ENCODE peak calls at places on chromosomes 1 and 21, in nine cellular contexts. D is heart right ventricle; V is CD4-positive, alpha-beta memory T cell; C is iPS DF 6.9; A is PC-9; Y is adrenal gland; L is HL-60; N is cardiac fibroblast; M is astrocyte of the spinal cord. P is an unnamed sample.
A peak's percentile ranks its signal among the peaks of the same experiment; 100 is the strongest.

GRCh38 chr1:167546935-167547334 is 6.6 kb downstream of the CREG1 start:
- DNase-seq in L (no peak), C (no peak), V (no peak), Y (no peak), N (no peak), A (no peak), M (no peak), D (no peak), P (no peak)

GRCh38 chr1:204478166-204478899 is 16.3 kb downstream of the PIK3C2B start:
- DNase-seq in D (no peak), Y (no peak), L (no peak), N (no peak), M (no peak), V (no peak), A (no peak), C (no peak), P (no peak)

GRCh38 chr21:32336711-32337110 is 38.1 kb downstream of the MRAP start:
- DNase-seq in D (no peak), C (no peak), N (peak; percentile 10), Y (no peak), L (no peak), A (no peak), V (no peak), M (peak; percentile 52), P (peak; percentile 87)

GRCh38 chr1:39938856-39939255 is 16.1 kb upstream of the MFSD2A start:
- DNase-seq in V (no peak), C (no peak), Y (no peak), D (no peak), A (no peak), M (no peak), L (no peak), N (no peak), P (no peak)

GRCh38 chr1:226784081-226785049 is 45.3 kb upstream of the ITPKB start:
- DNase-seq in L (no peak), D (no peak), Y (no peak), A (no peak), M (peak; percentile 18), N (peak; percentile 8), C (no peak), V (no peak), P (no peak)

GRCh38 chr1:234139966-234140365 is 233.3 kb upstream of the COA6 start:
- DNase-seq in D (no peak), Y (no peak), L (no peak), A (peak; percentile 45), C (no peak), N (peak; percentile 41), M (peak; percentile 82), V (no peak), P (no peak)

GRCh38 chr1:19859876-19860275 is 22.3 kb upstream of the OTUD3 start:
- DNase-seq in D (no peak), Y (no peak), V (no peak), N (no peak), C (no peak), A (no peak), L (no peak), M (no peak), P (no peak)

GRCh38 chr1:2805801-2806430 is 4.4 kb upstream of the TTC34 start:
- DNase-seq in A (no peak), L (no peak), N (no peak), M (no peak), C (no peak), Y (no peak), V (no peak), D (no peak), P (no peak)

GRCh38 chr1:1921901-1922753 is 3.0 kb upstream of the TMEM52 start:
- DNase-seq in V (no peak), A (no peak), N (no peak), D (no peak), C (no peak), Y (no peak), M (no peak), L (no peak), P (no peak)

GRCh38 chr1:229485318-229485717 is 22.8 kb downstream of the NUP133 start:
- DNase-seq in A (no peak), L (no peak), N (no peak), V (no peak), D (no peak), C (no peak), Y (no peak), M (no peak), P (no peak)

GRCh38 chr1:77605246-77606026 is 77.0 kb downstream of the ZZZ3 start:
- DNase-seq in Y (peak; percentile 53), C (no peak), V (no peak), A (peak; percentile 68), M (peak; percentile 83), N (peak; percentile 86), L (peak; percentile 27), D (peak; percentile 60), P (peak; percentile 10)

GRCh38 chr1:20318521-20318920 is 27.8 kb downstream of the VWA5B1 start:
- DNase-seq in A (no peak), M (no peak), L (no peak), Y (no peak), V (no peak), N (no peak), C (no peak), D (no peak), P (no peak)

GRCh38 chr1:43454270-43455011 is 710 bp upstream of the HYI start:
- DNase-seq in D (peak; percentile 80), A (peak; percentile 89), Y (peak; percentile 60), V (peak; percentile 78), N (peak; percentile 84), M (peak; percentile 85), L (no peak), C (peak; percentile 88), P (peak; percentile 57)

GRCh38 chr1:172393354-172393753 is 27.1 kb upstream of the C1orf105 start:
- DNase-seq in A (no peak), L (no peak), N (no peak), V (no peak), C (no peak), M (no peak), D (no peak), Y (no peak), P (no peak)

GRCh38 chr1:61226791-61227567 is 144.6 kb downstream of the NFIA start:
- DNase-seq in L (no peak), D (no peak), Y (no peak), V (no peak), N (no peak), A (no peak), M (no peak), C (no peak), P (peak; percentile 69)

GRCh38 chr21:26351661-26352060 is 181.1 kb upstream of the APP start:
- DNase-seq in L (no peak), N (no peak), A (no peak), C (no peak), D (no peak), V (no peak), M (no peak), Y (no peak), P (no peak)

GRCh38 chr1:171741872-171742576 is at the start of gene VAMP4:
- DNase-seq in L (peak; percentile 50), C (peak; percentile 55), V (peak; percentile 90), A (peak; percentile 70), N (peak; percentile 87), M (peak; percentile 88), Y (peak; percentile 89), D (peak; percentile 90), P (peak; percentile 89)

GRCh38 chr1:2240251-2241156 is 12.4 kb downstream of the SKI start:
- DNase-seq in C (no peak), Y (peak; percentile 69), L (peak; percentile 57), V (peak; percentile 59), M (peak; percentile 77), N (peak; percentile 58), D (peak; percentile 79), A (no peak), P (peak; percentile 80)

GRCh38 chr1:206685749-206686485 is 1.2 kb downstream of the MAPKAPK2 start:
- DNase-seq in C (no peak), V (peak; percentile 88), D (peak; percentile 68), L (no peak), M (peak; percentile 79), N (peak; percentile 72), A (peak; percentile 70), Y (peak; percentile 56), P (peak; percentile 42)

GRCh38 chr21:17781524-17781923 is 37.6 kb downstream of the C21orf91 start:
- DNase-seq in M (no peak), D (no peak), C (no peak), A (no peak), N (no peak), Y (no peak), V (no peak), L (no peak), P (no peak)
- H3K4me3 ChIP-seq in M (no peak overlapping the region), D (no peak overlapping the region), C (no peak overlapping the region), A (no peak overlapping the region), N (no peak overlapping the region), Y (no peak overlapping the region), V (no peak overlapping the region), L (no peak overlapping the region), P (no peak overlapping the region)

GRCh38 chr1:235368428-235368827 is 1.2 kb downstream of the TBCE start:
- DNase-seq in Y (no peak), L (no peak), A (no peak), N (no peak), C (no peak), D (no peak), M (no peak), V (no peak), P (no peak)
- H3K4me3 ChIP-seq in Y (peak overlapping the region; percentile 76), L (peak overlapping the region; percentile 72), A (peak overlapping the region; percentile 82), N (peak overlapping the region; percentile 85), C (no peak overlapping the region), D (no peak overlapping the region), M (peak overlapping the region; percentile 89), V (no peak overlapping the region), P (peak overlapping the region; percentile 91)

GRCh38 chr1:184753608-184754478 is 815 bp downstream of the EDEM3 start:
- DNase-seq in M (peak; percentile 30), V (peak; percentile 47), C (no peak), Y (peak; percentile 65), N (peak; percentile 35), D (no peak), A (peak; percentile 42), L (peak; percentile 29), P (peak; percentile 66)

GRCh38 chr1:184752656-184753055 is 2.0 kb downstream of the EDEM3 start:
- DNase-seq in M (no peak), N (no peak), A (no peak), Y (no peak), D (no peak), L (no peak), V (no peak), C (no peak), P (no peak)

GRCh38 chr1:184754479-184755225 is at the start of gene EDEM3:
- DNase-seq in N (peak; percentile 100), A (peak; percentile 98), Y (peak; percentile 98), C (peak; percentile 97), D (peak; percentile 100), L (peak; percentile 95), V (peak; percentile 100), M (peak; percentile 99), P (peak; percentile 99)

GRCh38 chr1:184755226-184756065 is 788 bp upstream of the EDEM3 start:
- DNase-seq in V (peak; percentile 67), N (peak; percentile 38), L (no peak), C (no peak), D (no peak), A (peak; percentile 69), M (peak; percentile 60), Y (peak; percentile 21), P (no peak)

GRCh38 chr1:184753093-184753492 is 1.6 kb downstream of the EDEM3 start:
- DNase-seq in N (no peak), V (no peak), C (no peak), Y (no peak), L (no peak), M (no peak), D (no peak), A (no peak), P (no peak)
- H3K4me3 ChIP-seq in N (peak overlapping the region; percentile 99), V (peak overlapping the region; percentile 72), C (no peak overlapping the region), Y (peak overlapping the region; percentile 82), L (peak overlapping the region; percentile 76), M (peak overlapping the region; percentile 95), D (peak overlapping the region; percentile 94), A (peak overlapping the region; percentile 98), P (peak overlapping the region; percentile 74)

GRCh38 chr1:21925334-21925940 is 11.7 kb downstream of the HSPG2 start:
- DNase-seq in N (no peak), Y (no peak), C (no peak), D (no peak), M (no peak), V (no peak), L (no peak), A (no peak), P (no peak)
- H3K4me3 ChIP-seq in N (no peak overlapping the region), Y (no peak overlapping the region), C (no peak overlapping the region), D (no peak overlapping the region), M (no peak overlapping the region), V (no peak overlapping the region), L (no peak overlapping the region), A (no peak overlapping the region), P (no peak overlapping the region)